ENCODE peak calls at places on chromosomes 13 and 19, in eight cellular contexts. N, Y, U, S, B, E, W and D are unnamed samples.

GRCh38 chr13:45792827-45793303 is 58.7 kb downstream of the SIAH3 start:
- DNase-seq in N (no peak), Y (no peak), U (no peak), S (no peak), B (no peak), E (no peak), W (no peak), D (no peak)

GRCh38 chr19:39497850-39498261 is 891 bp upstream of the DLL3 start:
- DNase-seq in N (peak), Y (no peak), U (no peak), S (no peak), B (no peak), E (peak), W (peak), D (peak)

GRCh38 chr13:51895906-51896888 is 34.4 kb downstream of the CCDC70 start:
- DNase-seq in N (peak), Y (peak), U (peak), S (no peak), B (no peak), E (peak), W (peak), D (peak)

GRCh38 chr13:112928958-112929777 is 39.8 kb upstream of the MCF2L start:
- DNase-seq in N (peak), Y (no peak), U (peak), S (no peak), B (no peak), E (peak), W (peak), D (peak)

GRCh38 chr19:35249848-35250711 is 1.3 kb downstream of the LSR start:
- DNase-seq in N (peak), Y (no peak), U (no peak), S (no peak), B (no peak), E (no peak), W (no peak), D (no peak)

GRCh38 chr13:113209880-113210421 is 538 bp downstream of the CUL4A start:
- DNase-seq in N (peak), Y (no peak), U (peak), S (no peak), B (peak), E (peak), W (peak), D (peak)

GRCh38 chr13:26255717-26256277 is 1.9 kb downstream of the CDK8 start:
- DNase-seq in N (no peak), Y (no peak), U (no peak), S (no peak), B (no peak), E (peak), W (no peak), D (peak)

GRCh38 chr13:97391201-97391600 is 42.8 kb upstream of the RAP2A start:
- DNase-seq in N (no peak), Y (no peak), U (no peak), S (no peak), B (no peak), E (peak), W (no peak), D (no peak)

GRCh38 chr19:29029271-29029670 is 183.7 kb downstream of the UQCRFS1 start:
- DNase-seq in N (no peak), Y (no peak), U (no peak), S (no peak), B (no peak), E (no peak), W (no peak), D (no peak)

GRCh38 chr19:31676271-31677004 is 327.2 kb upstream of the TSHZ3 start:
- DNase-seq in N (no peak), Y (no peak), U (no peak), S (no peak), B (no peak), E (peak), W (no peak), D (no peak)

GRCh38 chr19:46739290-46739771 is 6.5 kb upstream of the FKRP start:
- DNase-seq in N (no peak), Y (no peak), U (no peak), S (no peak), B (no peak), E (no peak), W (no peak), D (no peak)

GRCh38 chr19:7257148-7258041 is 36.8 kb downstream of the INSR start:
- DNase-seq in N (peak), Y (no peak), U (peak), S (no peak), B (peak), E (peak), W (no peak), D (peak)

GRCh38 chr13:52374873-52375411 is 31.0 kb downstream of the THSD1 start:
- DNase-seq in N (no peak), Y (no peak), U (no peak), S (no peak), B (no peak), E (peak), W (no peak), D (no peak)

GRCh38 chr19:15911599-15912237 is 13.8 kb upstream of the CYP4F2 start:
- DNase-seq in N (no peak), Y (no peak), U (no peak), S (no peak), B (no peak), E (no peak), W (no peak), D (no peak)

GRCh38 chr19:6528544-6529121 is 2.2 kb upstream of the TNFSF9 start:
- DNase-seq in N (peak), Y (no peak), U (no peak), S (no peak), B (peak), E (peak), W (no peak), D (no peak)

GRCh38 chr13:48231948-48232347 is 1.1 kb upstream of the ITM2B start:
- DNase-seq in N (no peak), Y (no peak), U (no peak), S (no peak), B (no peak), E (no peak), W (no peak), D (no peak)

GRCh38 chr13:22369090-22369489 is 698.2 kb downstream of the FGF9 start:
- DNase-seq in N (no peak), Y (no peak), U (no peak), S (no peak), B (no peak), E (no peak), W (no peak), D (no peak)

GRCh38 chr13:19888799-19889198 is 25.4 kb upstream of the ZMYM5 start:
- DNase-seq in N (no peak), Y (no peak), U (peak), S (no peak), B (no peak), E (peak), W (peak), D (no peak)

GRCh38 chr19:35381926-35382325 is 11.1 kb downstream of the GPR42 start:
- DNase-seq in N (no peak), Y (no peak), U (no peak), S (no peak), B (no peak), E (no peak), W (no peak), D (no peak)

GRCh38 chr19:38173324-38174041 is 50.5 kb downstream of the DPF1 start:
- DNase-seq in N (no peak), Y (no peak), U (peak), S (no peak), B (no peak), E (no peak), W (peak), D (peak)

GRCh38 chr13:51804295-51805172 is 571 bp upstream of the DHRS12 start:
- DNase-seq in N (peak), Y (no peak), U (no peak), S (no peak), B (peak), E (no peak), W (no peak), D (no peak)

GRCh38 chr19:40807147-40808020 is 8.4 kb downstream of the EGLN2 start:
- DNase-seq in N (peak), Y (no peak), U (no peak), S (no peak), B (peak), E (no peak), W (peak), D (no peak)

GRCh38 chr13:75628811-75629210 is 7.3 kb upstream of the LMO7 start:
- DNase-seq in N (no peak), Y (no peak), U (no peak), S (no peak), B (no peak), E (no peak), W (no peak), D (peak)

GRCh38 chr19:38654478-38655079 is 7.1 kb downstream of the ACTN4 start:
- DNase-seq in N (no peak), Y (no peak), U (no peak), S (no peak), B (peak), E (no peak), W (no peak), D (no peak)

GRCh38 chr19:14147797-14148605 is 11.6 kb upstream of the ASF1B start:
- DNase-seq in N (peak), Y (peak), U (peak), S (peak), B (peak), E (peak), W (peak), D (peak)

GRCh38 chr13:101447852-101448251 is 4.6 kb upstream of the ITGBL1 start:
- DNase-seq in N (no peak), Y (no peak), U (peak), S (no peak), B (no peak), E (peak), W (peak), D (no peak)

DNA sequence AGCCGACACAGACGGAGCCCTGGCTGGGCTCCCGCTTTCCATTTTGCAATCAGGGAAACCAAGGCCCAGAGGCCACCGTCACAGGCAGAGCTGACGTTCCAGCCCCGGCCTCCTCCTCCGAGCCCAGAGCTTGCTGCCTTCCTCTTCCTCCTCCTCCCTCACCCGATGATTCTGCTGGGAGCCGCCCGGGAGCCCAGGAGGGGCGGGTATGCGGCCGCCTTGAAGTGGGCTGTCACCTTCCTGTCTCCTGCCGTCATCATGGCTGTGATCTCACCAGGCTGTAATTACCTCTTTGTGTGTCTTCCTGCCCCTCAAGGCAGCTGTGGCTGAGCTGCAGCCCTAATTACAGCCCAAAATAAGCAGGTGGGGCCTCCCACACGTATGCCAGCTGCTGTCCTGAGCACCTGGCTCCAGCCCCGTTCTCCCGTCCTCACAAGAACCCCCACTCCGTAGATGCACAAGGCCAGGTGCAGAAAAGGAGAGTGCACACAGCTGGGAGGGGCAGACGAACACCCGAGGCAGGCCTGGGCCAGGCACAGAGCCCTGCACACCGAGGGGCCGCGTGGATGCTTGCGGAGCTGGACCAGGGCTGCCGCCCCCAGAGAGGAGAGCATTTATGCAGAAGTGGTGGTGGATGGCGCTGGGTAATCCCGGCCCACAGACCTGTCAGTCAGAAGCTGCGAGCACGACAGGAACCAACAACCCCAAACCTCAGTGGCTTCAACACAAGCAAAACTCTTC is 4.0 kb downstream of the TPGS1 start:
- DNase-seq in N (peak), Y (no peak), U (peak), S (no peak), B (no peak), E (peak), W (peak), D (no peak)
- H3K4me3 ChIP-seq in N (no peak), Y (no peak), U (no peak), S (no peak), B (no peak), E (no peak), W (peak), D (no peak)

GRCh38 chr19:54165222-54165621 is 5.7 kb upstream of the LENG1 start:
- DNase-seq in N (no peak), Y (no peak), U (no peak), S (no peak), B (no peak), E (no peak), W (no peak), D (no peak)

GRCh38 chr19:54169149-54169731 is 3.7 kb downstream of the TMC4 start:
- DNase-seq in N (no peak), Y (no peak), U (no peak), S (no peak), B (no peak), E (no peak), W (no peak), D (no peak)

GRCh38 chr19:54164369-54165068 is 5.0 kb upstream of the LENG1 start:
- DNase-seq in N (peak), Y (no peak), U (peak), S (no peak), B (peak), E (peak), W (peak), D (peak)

GRCh38 chr19:54172413-54172763 is 572 bp downstream of the TMC4 start:
- DNase-seq in N (peak), Y (no peak), U (no peak), S (no peak), B (no peak), E (no peak), W (peak), D (no peak)

GRCh38 chr19:54168174-54168917 is 4.6 kb downstream of the TMC4 start:
- DNase-seq in N (peak), Y (no peak), U (peak), S (peak), B (peak), E (peak), W (peak), D (peak)
- TF ChIP-seq CTCF in N (peak), Y (peak), U (peak), S (peak), B (peak), E (peak), W (peak), D (peak)

GRCh38 chr19:42501733-42502132 is 26.5 kb downstream of the CEACAM1 start:
- DNase-seq in N (no peak), Y (no peak), U (no peak), S (no peak), B (no peak), E (no peak), W (no peak), D (no peak)
- H3K4me3 ChIP-seq in N (no peak), Y (no peak), U (no peak), S (no peak), B (no peak), E (no peak), W (no peak), D (no peak)

GRCh38 chr19:17005000-17005399 is 21.6 kb downstream of the CPAMD8 start:
- DNase-seq in N (no peak), Y (no peak), U (no peak), S (no peak), B (no peak), E (no peak), W (no peak), D (no peak)
- TF ChIP-seq CTCF in N (no peak), Y (peak), U (no peak), S (no peak), B (no peak), E (no peak), W (no peak), D (no peak)

DNA sequence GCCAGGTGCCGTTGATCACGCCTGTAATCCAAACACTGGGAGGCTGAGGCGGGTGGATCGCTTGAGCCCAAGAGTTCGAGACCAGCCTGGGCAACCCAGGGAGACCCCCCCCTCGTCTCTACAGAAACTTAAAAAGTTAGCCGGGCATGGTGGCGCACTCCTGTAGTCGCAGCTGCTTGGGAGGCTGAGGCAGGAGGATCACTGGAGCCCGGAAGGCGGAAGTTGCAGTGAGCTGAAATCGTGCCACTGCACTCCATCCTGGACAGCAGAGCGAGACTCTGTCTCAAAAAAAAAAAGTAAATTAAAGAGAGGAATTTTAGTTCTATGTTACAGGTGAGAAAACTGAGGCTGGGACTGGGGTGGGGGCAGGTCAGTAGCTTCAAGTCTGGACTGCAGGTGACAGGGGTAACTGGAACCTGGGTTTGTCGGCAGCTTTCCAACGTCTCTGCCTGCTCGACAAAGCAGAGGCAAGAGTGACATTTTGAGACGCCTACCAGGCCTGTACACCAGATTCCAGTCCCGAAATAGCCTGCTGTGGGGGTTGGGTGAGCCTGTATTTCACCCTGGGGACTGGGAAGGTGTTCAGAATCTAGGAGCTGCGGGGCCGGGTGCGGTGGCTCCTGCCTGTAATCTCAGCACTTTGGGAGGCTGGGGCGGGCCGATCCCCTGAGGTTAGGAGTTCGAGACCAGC is 1.2 kb downstream of the SELENOW start:
- DNase-seq in N (peak), Y (no peak), U (no peak), S (no peak), B (peak), E (no peak), W (no peak), D (peak)
- H3K4me3 ChIP-seq in N (peak), Y (peak), U (peak), S (peak), B (peak), E (peak), W (peak), D (peak)

GRCh38 chr13:63842102-63842501 is 2426.5 kb upstream of the PCDH20 start:
- DNase-seq in N (no peak), Y (no peak), U (no peak), S (no peak), B (no peak), E (no peak), W (no peak), D (no peak)
- TF ChIP-seq CTCF in N (no peak), Y (no peak), U (no peak), S (no peak), B (no peak), E (no peak), W (no peak), D (no peak)

GRCh38 chr13:44364019-44364418 is 9.6 kb upstream of the SERP2 start:
- DNase-seq in N (no peak), Y (no peak), U (no peak), S (peak), B (no peak), E (no peak), W (no peak), D (no peak)
- H3K4me3 ChIP-seq in N (no peak), Y (no peak), U (no peak), S (no peak), B (no peak), E (no peak), W (no peak), D (no peak)

DNA sequence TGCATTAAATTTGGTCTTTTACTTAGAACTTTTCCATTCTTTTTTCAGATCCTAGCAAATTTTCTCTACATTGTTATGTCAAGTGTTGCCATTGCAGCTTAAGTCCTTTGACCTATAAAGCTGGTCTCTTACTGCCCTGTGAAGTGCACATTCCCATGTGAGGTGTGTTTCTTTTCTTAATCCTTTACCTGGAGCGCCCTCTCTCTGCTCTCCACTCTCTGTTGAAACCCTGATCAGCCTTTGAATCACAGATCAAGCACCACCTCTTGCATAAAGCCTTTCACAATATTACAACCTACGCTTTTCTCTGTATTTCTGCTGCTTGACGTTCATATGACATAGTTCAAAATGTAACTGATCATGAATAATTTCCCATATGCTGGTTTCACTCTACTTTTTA is 84.8 kb downstream of the PCDH17 start:
- DNase-seq in N (no peak), Y (no peak), U (peak), S (no peak), B (no peak), E (no peak), W (peak), D (no peak)
- TF ChIP-seq CTCF in N (no peak), Y (no peak), U (peak), S (no peak), B (no peak), E (no peak), W (peak), D (peak)

DNA sequence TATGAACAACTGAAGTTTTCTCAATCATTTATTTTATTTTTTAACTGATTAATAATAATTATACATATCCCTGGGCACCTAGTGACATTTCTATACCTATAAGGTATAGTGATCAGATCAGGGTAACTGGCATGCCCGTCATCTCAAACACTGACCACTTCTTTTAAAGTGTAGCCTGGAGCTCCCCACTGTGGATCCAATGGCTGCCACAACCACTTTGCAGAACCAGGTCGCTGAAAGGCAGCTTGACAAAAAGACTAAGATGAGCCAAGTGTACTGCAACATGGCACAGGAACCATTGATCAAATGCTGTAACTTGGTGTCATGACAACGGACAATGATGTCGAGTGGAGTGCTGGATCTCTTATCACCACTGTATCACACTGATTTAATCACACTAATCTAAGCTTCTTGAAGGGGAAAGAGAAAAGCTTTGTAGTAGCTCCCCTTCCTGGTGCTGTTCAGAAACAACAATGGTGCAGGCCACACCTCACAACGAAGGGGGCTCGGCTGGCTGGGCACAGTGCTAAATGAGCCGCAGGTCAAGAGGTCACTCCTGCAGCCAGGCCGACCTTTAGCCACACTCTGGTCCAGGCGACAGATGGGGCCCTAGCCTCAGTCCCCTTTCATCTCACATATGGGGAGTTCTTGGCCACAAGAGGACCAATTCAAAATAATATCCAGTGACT is 2.3 kb upstream of the TNFRSF19 start:
- DNase-seq in N (no peak), Y (no peak), U (no peak), S (no peak), B (no peak), E (peak), W (no peak), D (no peak)
- H3K4me3 ChIP-seq in N (no peak), Y (no peak), U (no peak), S (no peak), B (no peak), E (no peak), W (no peak), D (no peak)